ENCODE peak calls at places on chromosomes 6 and 20, in nine cellular contexts. N is AML-193; G is progenitor cell of endocrine pancreas; Y is effector CD4-positive, alpha-beta T cell; C is AG04450; X is A549; Q is left ventricle myocardium inferior; I is cardiac muscle cell; E is stimulated activated CD4-positive, alpha-beta T cell treated with anti-CD3 and anti-CD28 coated beads, Interleukin-15, amount 100 ng/mL, for 24 hours. U is an unnamed sample.
A peak's percentile ranks its signal among the peaks of the same experiment; 100 is the strongest.

GRCh38 chr20:20211274-20211987 is 156.5 kb upstream of the INSM1 start:
- DNase-seq in N (no peak), G (no peak), Y (no peak), C (no peak), X (no peak), Q (no peak), I (no peak), E (no peak), U (no peak)

GRCh38 chr20:36060676-36061075 is 92.3 kb downstream of the CNBD2 start:
- DNase-seq in N (no peak), G (no peak), Y (no peak), C (no peak), X (no peak), Q (no peak), I (no peak), E (no peak), U (no peak)

GRCh38 chr20:43840382-43841070 is 74.1 kb upstream of the TOX2 start:
- DNase-seq in N (peak; percentile 31), G (no peak), Y (no peak), C (no peak), X (peak; percentile 40), Q (no peak), I (no peak), E (peak; percentile 49), U (peak; percentile 28)

GRCh38 chr6:22062807-22063408 is 233.9 kb downstream of the PRL start:
- DNase-seq in N (no peak), G (no peak), Y (peak; percentile 2), C (no peak), X (no peak), Q (no peak), I (no peak), E (peak; percentile 56), U (peak; percentile 26)

GRCh38 chr6:110682460-110682853 is 132.8 kb downstream of the CDK19 start:
- DNase-seq in N (peak; percentile 99), G (peak; percentile 33), Y (peak; percentile 67), C (peak; percentile 47), X (peak; percentile 83), Q (no peak), I (peak; percentile 86), E (peak; percentile 63), U (peak; percentile 61)

GRCh38 chr20:16104783-16105182 is 468.5 kb downstream of the KIF16B start:
- DNase-seq in N (no peak), G (no peak), Y (no peak), C (no peak), X (no peak), Q (no peak), I (no peak), E (no peak), U (no peak)

GRCh38 chr6:20334334-20334733 is 67.3 kb upstream of the E2F3 start:
- DNase-seq in N (no peak), G (no peak), Y (no peak), C (no peak), X (peak; percentile 25), Q (no peak), I (no peak), E (no peak), U (no peak)

GRCh38 chr6:115898246-115898645 is 162.4 kb downstream of the FRK start:
- DNase-seq in N (no peak), G (no peak), Y (no peak), C (no peak), X (no peak), Q (no peak), I (no peak), E (no peak), U (no peak)

GRCh38 chr20:36314734-36315544 is 8.8 kb downstream of the DLGAP4 start:
- DNase-seq in N (no peak), G (no peak), Y (no peak), C (no peak), X (peak; percentile 48), Q (no peak), I (no peak), E (no peak), U (no peak)

GRCh38 chr20:12083269-12083668 is 165.6 kb downstream of the BTBD3 start:
- DNase-seq in N (no peak), G (no peak), Y (no peak), C (no peak), X (no peak), Q (no peak), I (no peak), E (no peak), U (no peak)

GRCh38 chr20:47165376-47165865 is 191.1 kb downstream of the ZMYND8 start:
- DNase-seq in N (no peak), G (no peak), Y (no peak), C (no peak), X (no peak), Q (no peak), I (no peak), E (no peak), U (no peak)

GRCh38 chr6:126180585-126180984 is 159.3 kb upstream of the CENPW start:
- DNase-seq in N (peak; percentile 81), G (no peak), Y (no peak), C (peak; percentile 59), X (peak; percentile 63), Q (no peak), I (no peak), E (peak; percentile 47), U (peak; percentile 11)

GRCh38 chr6:55694148-55694547 is 115.2 kb upstream of the HMGCLL1 start:
- DNase-seq in N (no peak), G (no peak), Y (no peak), C (peak; percentile 68), X (peak; percentile 4), Q (peak; percentile 22), I (peak; percentile 95), E (no peak), U (no peak)

GRCh38 chr6:170454512-170455285 is 98.4 kb downstream of the PSMB1 start:
- DNase-seq in N (no peak), G (no peak), Y (no peak), C (no peak), X (no peak), Q (no peak), I (no peak), E (no peak), U (no peak)

GRCh38 chr6:85574932-85575598 is 18.6 kb downstream of the SNX14 start:
- DNase-seq in N (no peak), G (no peak), Y (no peak), C (no peak), X (peak; percentile 72), Q (no peak), I (no peak), E (no peak), U (no peak)

GRCh38 chr6:136959471-136959891 is 37.4 kb downstream of the SLC35D3 start:
- DNase-seq in N (no peak), G (peak; percentile 35), Y (no peak), C (no peak), X (no peak), Q (no peak), I (peak; percentile 61), E (no peak), U (no peak)

GRCh38 chr6:29696147-29697129 is 15.5 kb upstream of the ZFP57 start:
- DNase-seq in N (peak; percentile 32), G (no peak), Y (no peak), C (no peak), X (peak; percentile 18), Q (no peak), I (peak; percentile 64), E (peak; percentile 25), U (no peak)

GRCh38 chr20:21340991-21341722 is 38.0 kb downstream of the XRN2 start:
- DNase-seq in N (no peak), G (no peak), Y (no peak), C (no peak), X (no peak), Q (no peak), I (no peak), E (no peak), U (no peak)

GRCh38 chr6:77178821-77179220 is 284.5 kb downstream of the HTR1B start:
- DNase-seq in N (no peak), G (no peak), Y (no peak), C (peak; percentile 3), X (no peak), Q (no peak), I (peak; percentile 2), E (no peak), U (no peak)

GRCh38 chr6:134077301-134077700 is 24.9 kb upstream of the SLC2A12 start:
- DNase-seq in N (no peak), G (no peak), Y (no peak), C (no peak), X (no peak), Q (no peak), I (no peak), E (no peak), U (no peak)

GRCh38 chr20:20782747-20783146 is 70.3 kb upstream of the RALGAPA2 start:
- DNase-seq in N (no peak), G (no peak), Y (no peak), C (no peak), X (no peak), Q (no peak), I (no peak), E (no peak), U (no peak)

GRCh38 chr20:32678948-32679347 is 5.2 kb upstream of the C20orf203 start:
- DNase-seq in N (no peak), G (no peak), Y (no peak), C (no peak), X (no peak), Q (peak; percentile 56), I (no peak), E (no peak), U (no peak)

U was measured in activated T-cell treated with anti-CD3 and anti-CD28 coated beads for 24 hours.